ENCODE peak calls at places on chromosome 4, in five cellular contexts. Y is fibroblast of the aortic adventitia, I is sigmoid colon, B is HFF-Myc, W is tibial nerve. R is an unnamed sample.

GRCh38 chr4:8594097-8595038 is 1.8 kb downstream of the CPZ start:
- DNase-seq in W (no peak), Y (peak; percentile 82), B (peak; percentile 35), I (no peak), R (peak; percentile 72)

GRCh38 chr4:95701500-95701899 is 138.4 kb upstream of the PDHA2 start:
- DNase-seq in W (no peak), I (no peak), Y (peak; percentile 38), B (no peak), R (no peak)

GRCh38 chr4:73189274-73189810 is 69.3 kb downstream of the ANKRD17 start:
- DNase-seq in I (no peak), W (no peak), Y (no peak), B (no peak), R (no peak)

GRCh38 chr4:70575964-70576363 is 16.1 kb upstream of the AMBN start:
- DNase-seq in I (no peak), Y (no peak), B (no peak), W (no peak), R (no peak)

GRCh38 chr4:81807927-81808672 is 336.4 kb upstream of the RASGEF1B start:
- DNase-seq in B (no peak), Y (peak; percentile 28), I (no peak), W (no peak), R (no peak)

GRCh38 chr4:95465010-95465409 is 83.8 kb downstream of the UNC5C start:
- DNase-seq in I (no peak), B (no peak), W (no peak), Y (no peak), R (no peak)

GRCh38 chr4:93480452-93480851 is 348.1 kb upstream of the ATOH1 start:
- DNase-seq in I (no peak), Y (no peak), B (no peak), W (no peak), R (no peak)

GRCh38 chr4:15982833-15983528 is 20.0 kb upstream of the FGFBP2 start:
- DNase-seq in W (no peak), I (no peak), Y (no peak), B (no peak), R (peak; percentile 4)

GRCh38 chr4:61202638-61203495 is 2.7 kb downstream of the ADGRL3 start:
- DNase-seq in B (no peak), W (no peak), Y (no peak), I (no peak), R (no peak)

GRCh38 chr4:11281720-11282119 is 147.0 kb downstream of the HS3ST1 start:
- DNase-seq in W (no peak), I (no peak), Y (peak; percentile 64), B (no peak), R (no peak)

GRCh38 chr4:181796502-181796901 is 446.7 kb upstream of the TENM3 start:
- DNase-seq in Y (peak; percentile 45), B (no peak), W (no peak), I (no peak), R (no peak)

GRCh38 chr4:182938213-182938645 is 21.0 kb upstream of the DCTD start:
- DNase-seq in I (peak; percentile 77), Y (peak; percentile 73), W (peak; percentile 51), B (no peak), R (peak; percentile 60)

GRCh38 chr4:168384437-168385141 is 66.0 kb upstream of the DDX60 start:
- DNase-seq in B (no peak), W (no peak), Y (peak; percentile 48), I (no peak), R (peak; percentile 9)

GRCh38 chr4:146004730-146005129 is 66.1 kb upstream of the ZNF827 start:
- DNase-seq in W (no peak), Y (no peak), I (no peak), B (no peak), R (no peak)

GRCh38 chr4:4385729-4386295 is 1.1 kb upstream of the NSG1 start:
- DNase-seq in B (no peak), Y (no peak), W (no peak), I (peak; percentile 48), R (no peak)

GRCh38 chr4:73127839-73128448 is 58.4 kb upstream of the COX18 start:
- DNase-seq in B (no peak), Y (no peak), W (no peak), I (no peak), R (peak; percentile 13)

GRCh38 chr4:105306820-105307219 is 160.1 kb downstream of the TET2 start:
- DNase-seq in I (no peak), Y (no peak), W (no peak), B (no peak), R (no peak)

GRCh38 chr4:76197001-76197743 is 16.5 kb downstream of the SCARB2 start:
- DNase-seq in I (no peak), W (no peak), Y (peak; percentile 33), B (no peak), R (peak; percentile 22)

GRCh38 chr4:130233377-130234047 is 1137.6 kb downstream of the C4orf33 start:
- DNase-seq in W (no peak), Y (peak; percentile 12), I (no peak), B (no peak), R (peak; percentile 3)

GRCh38 chr4:121139533-121140222 is 24.4 kb downstream of the TNIP3 start:
- DNase-seq in Y (peak; percentile 56), W (no peak), B (peak; percentile 82), I (no peak), R (peak; percentile 52)

GRCh38 chr4:835148-836002 is 9.4 kb upstream of the CPLX1 start:
- DNase-seq in B (no peak), Y (no peak), I (no peak), W (no peak), R (no peak)

GRCh38 chr4:116180056-116180690 is 905.2 kb downstream of the TRAM1L1 start:
- DNase-seq in I (no peak), W (no peak), Y (no peak), B (no peak), R (no peak)

GRCh38 chr4:182320092-182320491 is 76.9 kb downstream of the TENM3 start:
- DNase-seq in W (no peak), I (no peak), B (no peak), Y (no peak), R (no peak)

GRCh38 chr4:146260521-146260920 is 46.2 kb downstream of the REELD1 start:
- DNase-seq in B (no peak), I (no peak), W (no peak), Y (no peak), R (no peak)

GRCh38 chr4:58940167-58940566 is 1830.0 kb upstream of the IGFBP7 start:
- DNase-seq in W (no peak), B (no peak), Y (no peak), I (no peak), R (no peak)

GRCh38 chr4:188554413-188554812 is 415.2 kb downstream of the TRIML1 start:
- DNase-seq in B (no peak), Y (no peak), W (no peak), I (no peak), R (no peak)

GRCh38 chr4:169102011-169102410 is 92.0 kb upstream of the CBR4 start:
- DNase-seq in W (no peak), B (no peak), Y (peak; percentile 66), I (no peak), R (no peak)

GRCh38 chr4:98626350-98626749 is 32.1 kb downstream of the TSPAN5 start:
- DNase-seq in I (no peak), Y (peak; percentile 90), B (peak; percentile 70), W (no peak), R (peak; percentile 85)

GRCh38 chr4:3688018-3688998 is 77.9 kb upstream of the ADRA2C start:
- DNase-seq in B (no peak), Y (no peak), I (peak; percentile 39), W (no peak), R (no peak)

GRCh38 chr4:188246488-188246887 is 107.2 kb downstream of the TRIML1 start:
- DNase-seq in I (no peak), W (no peak), Y (no peak), B (no peak), R (no peak)

GRCh38 chr4:124564121-124564520 is 148.4 kb downstream of the ANKRD50 start:
- DNase-seq in W (no peak), Y (no peak), B (no peak), I (no peak), R (no peak)

GRCh38 chr4:40699648-40700047 is 50.1 kb upstream of the NSUN7 start:
- DNase-seq in Y (peak; percentile 32), W (no peak), I (no peak), B (no peak), R (peak; percentile 32)

GRCh38 chr4:163165217-163166017 is 1.3 kb downstream of the NAF1 start:
- DNase-seq in W (no peak), B (no peak), I (no peak), Y (peak; percentile 17), R (no peak)

GRCh38 chr4:600166-600565 is 24.1 kb upstream of the TMEM271 start:
- DNase-seq in Y (no peak), W (no peak), I (no peak), B (no peak), R (no peak)

GRCh38 chr4:7757501-7758443 is 181.9 kb downstream of the AFAP1 start:
- DNase-seq in B (no peak), W (no peak), I (peak; percentile 82), Y (no peak), R (no peak)

GRCh38 chr4:165651901-165652300 is 221.1 kb upstream of the TLL1 start:
- DNase-seq in B (no peak), I (no peak), Y (no peak), W (no peak), R (no peak)

GRCh38 chr4:39285111-39285795 is 80.9 kb downstream of the RFC1 start:
- DNase-seq in W (no peak), B (no peak), Y (no peak), I (no peak), R (no peak)
- TF ChIP-seq CTCF in W (no peak), B (no peak), Y (no peak), I (no peak), R (no peak)

GRCh38 chr4:43776371-43776770 is 672.2 kb downstream of the KCTD8 start:
- DNase-seq in B (no peak), I (no peak), W (no peak), Y (peak; percentile 2), R (no peak)
- TF ChIP-seq CTCF in B (no peak), I (no peak), W (no peak), Y (no peak), R (peak; percentile 69)

DNA sequence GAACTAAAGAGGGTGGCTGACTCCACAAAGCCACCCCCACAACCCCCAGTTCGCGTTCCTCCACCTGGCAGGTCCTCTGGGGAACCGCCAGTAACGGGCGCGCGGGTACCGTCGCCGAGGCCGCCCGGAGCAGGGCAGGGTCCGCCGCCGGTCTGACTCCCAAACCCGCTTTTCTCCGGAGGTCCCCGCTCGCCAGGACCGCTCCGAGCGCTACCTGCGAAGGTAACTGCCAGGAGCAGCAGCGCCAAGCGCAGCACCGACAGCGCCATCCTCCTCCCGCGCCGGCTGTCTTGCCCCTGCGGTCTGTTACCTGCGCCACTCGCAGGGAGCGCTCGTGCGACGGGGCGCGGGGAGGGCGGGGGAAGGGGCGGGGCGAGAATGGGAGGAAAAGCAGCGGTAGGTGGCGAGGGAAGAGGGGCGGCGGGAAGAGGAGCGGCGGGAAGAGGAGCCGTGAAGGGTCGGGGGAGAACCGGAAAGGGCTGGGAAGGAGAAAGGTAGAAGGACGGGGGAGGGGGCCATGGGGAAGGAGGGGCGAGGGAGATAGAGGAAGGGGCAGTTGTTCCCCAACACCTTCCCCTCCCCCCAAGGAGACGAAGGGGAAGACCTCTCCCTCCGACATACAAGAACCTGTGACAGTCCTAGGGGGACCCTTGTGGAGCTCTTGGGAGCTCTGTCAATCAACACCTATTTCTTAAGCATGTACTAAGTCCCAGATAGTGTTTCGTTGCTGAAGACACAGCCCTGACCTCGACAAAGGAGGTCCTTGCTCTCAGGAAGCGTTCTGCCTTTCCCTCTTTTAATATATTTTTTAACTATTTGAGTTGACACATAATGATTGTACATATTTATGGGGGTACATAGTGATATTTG is at the start of gene SPINK2:
- DNase-seq in Y (no peak), I (no peak), B (no peak), W (no peak), R (no peak)
- TF ChIP-seq CTCF in Y (no peak), I (no peak), B (no peak), W (no peak), R (no peak)

GRCh38 chr4:77819836-77820679 is 890 bp upstream of the CNOT6L start:
- DNase-seq in W (peak; percentile 86), B (peak; percentile 32), Y (peak; percentile 74), I (peak; percentile 94), R (peak; percentile 57)
- TF ChIP-seq CTCF in W (no peak), B (no peak), Y (no peak), I (no peak), R (no peak)